ENCODE peak calls at places on chromosome 3, in nine cellular contexts. L is pancreas; P is astrocyte of the spinal cord; B is CD4-positive, alpha-beta memory T cell; F is GM23248; D is SK-N-SH; G is fibroblast of lung; K is GM23338; Y is heart left ventricle. T is an unnamed sample.

GRCh38 chr3:163622384-163622783 is 1455.9 kb downstream of the SI start:
- DNase-seq in L (no peak), P (no peak), B (no peak), F (no peak), D (peak), G (peak), K (peak), Y (no peak), T (no peak)

GRCh38 chr3:112555535-112556170 is 6.1 kb downstream of the ATG3 start:
- DNase-seq in L (no peak), P (no peak), B (no peak), F (peak), D (no peak), G (peak), K (no peak), Y (no peak), T (no peak)

GRCh38 chr3:156469456-156469855 is 85.5 kb downstream of the SSR3 start:
- DNase-seq in L (no peak), P (no peak), B (no peak), F (no peak), D (no peak), G (no peak), K (no peak), Y (no peak), T (no peak)

GRCh38 chr3:125148836-125149235 is 63.7 kb downstream of the SLC12A8 start:
- DNase-seq in L (no peak), P (peak), B (no peak), F (peak), D (no peak), G (peak), K (no peak), Y (peak), T (no peak)

GRCh38 chr3:188941103-188941502 is 230.7 kb upstream of the TPRG1 start:
- DNase-seq in L (no peak), P (no peak), B (no peak), F (no peak), D (no peak), G (no peak), K (no peak), Y (no peak), T (no peak)

GRCh38 chr3:127457094-127457475 is 133.4 kb downstream of the TPRA1 start:
- DNase-seq in L (no peak), P (peak), B (no peak), F (peak), D (no peak), G (peak), K (peak), Y (no peak), T (peak)

GRCh38 chr3:16127257-16127656 is 47.2 kb upstream of the GALNT15 start:
- DNase-seq in L (no peak), P (no peak), B (no peak), F (peak), D (no peak), G (no peak), K (no peak), Y (no peak), T (no peak)

GRCh38 chr3:48034000-48034516 is 17.8 kb upstream of the MAP4 start:
- DNase-seq in L (no peak), P (peak), B (no peak), F (peak), D (peak), G (peak), K (peak), Y (no peak), T (peak)

GRCh38 chr3:51982352-51982837 is 940 bp upstream of the ACY1 start:
- DNase-seq in L (peak), P (no peak), B (no peak), F (peak), D (peak), G (no peak), K (peak), Y (no peak), T (no peak)

GRCh38 chr3:169552533-169552932 is 111.0 kb downstream of the MECOM start:
- DNase-seq in L (no peak), P (peak), B (no peak), F (no peak), D (no peak), G (peak), K (no peak), Y (no peak), T (no peak)
- H3K4me3 ChIP-seq in L (no peak), P (no peak), B (no peak), F (no peak), D (no peak), G (no peak), K (no peak), Y (no peak), T (no peak)

GRCh38 chr3:119433613-119434325 is 29.6 kb downstream of the TMEM39A start:
- DNase-seq in L (no peak), P (no peak), B (no peak), F (no peak), D (no peak), G (no peak), K (no peak), Y (no peak), T (no peak)

GRCh38 chr3:119427669-119428068 is 35.7 kb downstream of the TMEM39A start:
- DNase-seq in L (no peak), P (peak), B (no peak), F (no peak), D (no peak), G (peak), K (peak), Y (no peak), T (no peak)

GRCh38 chr3:119428538-119428937 is 34.9 kb downstream of the TMEM39A start:
- DNase-seq in L (no peak), P (no peak), B (no peak), F (no peak), D (no peak), G (no peak), K (peak), Y (no peak), T (no peak)
- H3K4me3 ChIP-seq in L (no peak), P (no peak), B (no peak), F (no peak), D (no peak), G (no peak), K (no peak), Y (no peak), T (no peak)

GRCh38 chr3:71456155-71456554 is 127.4 kb downstream of the FOXP1 start:
- DNase-seq in L (no peak), P (no peak), B (no peak), F (no peak), D (no peak), G (peak), K (no peak), Y (no peak), T (no peak)

GRCh38 chr3:71461749-71462483 is 121.6 kb downstream of the FOXP1 start:
- DNase-seq in L (no peak), P (peak), B (no peak), F (peak), D (no peak), G (no peak), K (no peak), Y (no peak), T (no peak)

GRCh38 chr3:71456826-71457225 is 126.7 kb downstream of the FOXP1 start:
- DNase-seq in L (no peak), P (no peak), B (no peak), F (no peak), D (no peak), G (no peak), K (no peak), Y (no peak), T (no peak)

GRCh38 chr3:71461098-71461497 is 122.4 kb downstream of the FOXP1 start:
- DNase-seq in L (no peak), P (no peak), B (no peak), F (no peak), D (no peak), G (no peak), K (no peak), Y (no peak), T (no peak)

DNA sequence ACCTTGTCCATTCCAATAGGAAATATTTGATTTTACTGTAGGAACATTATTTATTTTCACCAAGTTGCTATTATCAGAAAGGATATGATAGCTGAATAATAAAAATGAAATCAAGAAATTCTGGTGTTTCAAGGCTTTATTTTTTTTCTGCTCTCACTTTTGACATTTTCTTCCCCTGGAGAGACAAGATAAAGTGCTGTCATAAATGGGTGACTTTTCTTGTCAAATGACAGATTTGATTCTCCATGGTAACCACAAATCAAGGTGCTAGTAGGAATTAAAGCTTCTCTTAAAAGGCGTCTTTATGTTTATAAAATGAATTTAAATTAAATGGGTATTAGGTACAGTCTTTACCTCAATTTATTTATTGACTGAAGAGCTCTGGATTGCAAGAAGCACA is 124.6 kb downstream of the FOXP1 start:
- DNase-seq in L (no peak), P (no peak), B (no peak), F (no peak), D (no peak), G (no peak), K (no peak), Y (no peak), T (no peak)
- H3K4me3 ChIP-seq in L (no peak), P (no peak), B (no peak), F (no peak), D (no peak), G (no peak), K (no peak), Y (no peak), T (no peak)

GRCh38 chr3:18070231-18070630 is 327.8 kb upstream of the TBC1D5 start:
- DNase-seq in L (no peak), P (no peak), B (no peak), F (no peak), D (no peak), G (no peak), K (no peak), Y (no peak), T (no peak)
- H3K4me3 ChIP-seq in L (no peak), P (no peak), B (no peak), F (no peak), D (no peak), G (no peak), K (no peak), Y (no peak), T (no peak)

DNA sequence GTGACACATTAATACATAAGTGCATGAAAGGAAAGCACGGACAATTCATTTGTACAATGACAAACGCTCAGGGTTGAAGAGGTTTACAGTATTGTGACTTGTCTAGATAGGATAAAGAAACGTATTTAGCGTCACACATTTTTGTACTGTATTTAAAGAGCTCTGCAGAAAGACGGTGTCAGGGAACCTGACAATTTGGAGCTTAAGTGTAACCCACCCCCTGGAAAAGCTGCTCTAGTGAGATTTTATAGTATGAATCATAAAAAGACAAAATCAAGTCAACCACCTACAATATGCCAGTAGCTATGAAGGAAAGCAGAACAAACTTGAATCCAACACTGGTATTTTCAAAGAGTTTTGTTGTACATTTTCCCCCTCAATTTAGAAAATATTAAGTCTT is 5.6 kb downstream of the TRA2B start:
- DNase-seq in L (no peak), P (no peak), B (no peak), F (peak), D (no peak), G (no peak), K (no peak), Y (no peak), T (no peak)
- H3K4me3 ChIP-seq in L (peak), P (no peak), B (no peak), F (peak), D (peak), G (peak), K (peak), Y (no peak), T (peak)

GRCh38 chr3:33052671-33053070 is 44.3 kb downstream of the GLB1 start:
- DNase-seq in L (no peak), P (no peak), B (no peak), F (no peak), D (no peak), G (no peak), K (no peak), Y (no peak), T (no peak)
- H3K4me3 ChIP-seq in L (no peak), P (no peak), B (no peak), F (no peak), D (no peak), G (no peak), K (no peak), Y (no peak), T (no peak)

GRCh38 chr3:130870423-130870822 is 23.5 kb upstream of the ATP2C1 start:
- DNase-seq in L (no peak), P (no peak), B (no peak), F (no peak), D (no peak), G (no peak), K (no peak), Y (no peak), T (no peak)
- H3K4me3 ChIP-seq in L (no peak), P (no peak), B (no peak), F (no peak), D (no peak), G (no peak), K (no peak), Y (no peak), T (no peak)

GRCh38 chr3:153293222-153293621 is 131.2 kb downstream of the RAP2B start:
- DNase-seq in L (no peak), P (peak), B (no peak), F (peak), D (no peak), G (peak), K (no peak), Y (no peak), T (peak)
- H3K4me3 ChIP-seq in L (no peak), P (no peak), B (no peak), F (peak), D (no peak), G (no peak), K (no peak), Y (no peak), T (no peak)

DNA sequence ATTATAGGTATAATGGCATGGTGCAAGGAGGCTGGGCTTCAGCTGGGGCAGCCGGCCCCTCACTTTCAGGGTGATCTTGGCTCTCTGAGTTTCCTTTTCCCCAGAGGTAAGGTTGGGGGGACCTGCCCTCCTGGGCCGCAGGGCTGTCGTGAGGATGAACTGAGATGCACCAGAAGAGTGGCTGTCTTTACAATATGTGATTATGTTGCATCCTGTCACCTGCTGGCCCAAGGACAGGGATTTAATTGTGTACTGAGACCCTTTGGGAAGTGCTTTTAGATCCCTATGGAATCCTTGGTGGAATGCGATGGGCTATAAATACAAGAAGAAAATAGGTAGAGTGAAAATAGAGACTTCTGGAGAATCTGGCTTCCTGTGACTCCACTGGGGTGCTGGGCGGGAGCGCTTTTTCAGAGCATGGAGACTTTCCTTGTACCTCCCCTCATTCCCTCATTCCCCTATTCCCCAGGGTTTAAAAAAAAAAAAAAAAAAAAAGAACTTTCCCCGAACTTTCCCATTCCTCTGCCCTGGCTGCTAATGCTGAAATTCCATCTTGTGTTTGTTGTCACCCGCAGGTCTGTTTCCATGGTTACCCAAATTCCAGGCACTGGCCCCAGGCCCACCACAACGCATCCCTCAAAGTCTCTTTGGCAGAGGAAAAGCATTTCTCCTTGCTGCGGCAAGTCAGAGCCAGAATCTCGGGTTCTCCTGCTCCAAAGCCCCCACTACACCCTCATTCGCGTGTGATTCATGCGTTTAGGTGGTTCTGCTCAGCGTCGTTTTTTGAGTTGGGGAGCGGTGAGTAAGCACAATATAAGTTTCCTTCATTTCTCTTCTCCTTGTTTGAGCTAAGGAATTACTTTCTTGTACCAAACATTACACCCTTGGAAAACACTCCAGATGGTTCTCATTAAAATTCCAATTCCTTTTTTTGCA is 21.8 kb downstream of the ANAPC13 start:
- DNase-seq in L (no peak), P (peak), B (no peak), F (peak), D (peak), G (peak), K (peak), Y (peak), T (peak)
- H3K4me3 ChIP-seq in L (no peak), P (no peak), B (no peak), F (peak), D (no peak), G (peak), K (peak), Y (no peak), T (no peak)

GRCh38 chr3:150609988-150610387 is 6.9 kb downstream of the SELENOT start:
- DNase-seq in L (no peak), P (no peak), B (no peak), F (no peak), D (no peak), G (no peak), K (no peak), Y (no peak), T (no peak)
- H3K4me3 ChIP-seq in L (no peak), P (no peak), B (no peak), F (no peak), D (no peak), G (no peak), K (no peak), Y (no peak), T (no peak)

T was measured in skeletal muscle cell.